ENCODE peak calls at places on chromosomes 1 and 21, in seven cellular contexts. One of them, this sample, is unnamed.
A peak's percentile ranks its signal among the peaks of the same experiment; 100 is the strongest.

GRCh38 chr1:7580923-7581753 is 190.0 kb upstream of the VAMP3 start:
- DNase-seq in nephron progenitor cell: peak; percentile 0
- DNase-seq in Calu3: no peak
- DNase-seq in T follicular helper cell: no peak
- DNase-seq in activated CD4-positive, alpha-beta T cell treated with anti-CD3 and anti-CD28 coated beads for 24 hours: no peak
- DNase-seq in astrocyte of the spinal cord: no peak
- DNase-seq in frontal cortex: no peak
- DNase-seq in this sample: peak; percentile 37

GRCh38 chr1:161721738-161722343 is 497 bp downstream of the FCRLB start:
- DNase-seq in Calu3: no peak
- DNase-seq in frontal cortex: no peak
- DNase-seq in activated CD4-positive, alpha-beta T cell treated with anti-CD3 and anti-CD28 coated beads for 24 hours: no peak
- DNase-seq in T follicular helper cell: no peak
- DNase-seq in astrocyte of the spinal cord: peak; percentile 64
- DNase-seq in nephron progenitor cell: no peak
- DNase-seq in this sample: peak; percentile 31

GRCh38 chr1:42736152-42736551 is 3.9 kb downstream of the CLDN19 start:
- DNase-seq in astrocyte of the spinal cord: no peak
- DNase-seq in T follicular helper cell: no peak
- DNase-seq in frontal cortex: no peak
- DNase-seq in Calu3: peak; percentile 58
- DNase-seq in activated CD4-positive, alpha-beta T cell treated with anti-CD3 and anti-CD28 coated beads for 24 hours: no peak
- DNase-seq in nephron progenitor cell: no peak
- DNase-seq in this sample: no peak

GRCh38 chr1:174800221-174800791 is 199.4 kb upstream of the CACYBP start:
- DNase-seq in Calu3: no peak
- DNase-seq in T follicular helper cell: no peak
- DNase-seq in activated CD4-positive, alpha-beta T cell treated with anti-CD3 and anti-CD28 coated beads for 24 hours: no peak
- DNase-seq in frontal cortex: no peak
- DNase-seq in astrocyte of the spinal cord: no peak
- DNase-seq in nephron progenitor cell: peak; percentile 11
- DNase-seq in this sample: no peak

GRCh38 chr1:226580625-226581270 is 32.2 kb downstream of the STUM start:
- DNase-seq in T follicular helper cell: no peak
- DNase-seq in activated CD4-positive, alpha-beta T cell treated with anti-CD3 and anti-CD28 coated beads for 24 hours: no peak
- DNase-seq in Calu3: no peak
- DNase-seq in nephron progenitor cell: no peak
- DNase-seq in astrocyte of the spinal cord: no peak
- DNase-seq in frontal cortex: no peak
- DNase-seq in this sample: no peak

GRCh38 chr1:213017447-213018273 is 2.0 kb upstream of the ANGEL2 start:
- DNase-seq in Calu3: no peak
- DNase-seq in nephron progenitor cell: no peak
- DNase-seq in frontal cortex: no peak
- DNase-seq in T follicular helper cell: no peak
- DNase-seq in astrocyte of the spinal cord: no peak
- DNase-seq in activated CD4-positive, alpha-beta T cell treated with anti-CD3 and anti-CD28 coated beads for 24 hours: no peak
- DNase-seq in this sample: no peak

GRCh38 chr1:14791611-14792010 is 193.1 kb downstream of the KAZN start:
- DNase-seq in frontal cortex: no peak
- DNase-seq in Calu3: no peak
- DNase-seq in nephron progenitor cell: no peak
- DNase-seq in activated CD4-positive, alpha-beta T cell treated with anti-CD3 and anti-CD28 coated beads for 24 hours: no peak
- DNase-seq in T follicular helper cell: no peak
- DNase-seq in astrocyte of the spinal cord: no peak
- DNase-seq in this sample: no peak

GRCh38 chr1:24659993-24660665 is 17.0 kb downstream of the SRRM1 start:
- DNase-seq in T follicular helper cell: no peak
- DNase-seq in astrocyte of the spinal cord: no peak
- DNase-seq in activated CD4-positive, alpha-beta T cell treated with anti-CD3 and anti-CD28 coated beads for 24 hours: no peak
- DNase-seq in frontal cortex: no peak
- DNase-seq in Calu3: no peak
- DNase-seq in nephron progenitor cell: no peak
- DNase-seq in this sample: no peak

GRCh38 chr1:119960501-119960900 is 64.2 kb upstream of the ADAM30 start:
- DNase-seq in frontal cortex: no peak
- DNase-seq in Calu3: no peak
- DNase-seq in astrocyte of the spinal cord: no peak
- DNase-seq in T follicular helper cell: no peak
- DNase-seq in nephron progenitor cell: no peak
- DNase-seq in activated CD4-positive, alpha-beta T cell treated with anti-CD3 and anti-CD28 coated beads for 24 hours: no peak
- DNase-seq in this sample: no peak

GRCh38 chr1:115182012-115182715 is 92.9 kb upstream of the TSPAN2 start:
- DNase-seq in T follicular helper cell: no peak
- DNase-seq in Calu3: no peak
- DNase-seq in activated CD4-positive, alpha-beta T cell treated with anti-CD3 and anti-CD28 coated beads for 24 hours: no peak
- DNase-seq in frontal cortex: no peak
- DNase-seq in nephron progenitor cell: no peak
- DNase-seq in astrocyte of the spinal cord: no peak
- DNase-seq in this sample: no peak

GRCh38 chr1:1778827-1779675 is 781 bp upstream of the NADK start:
- DNase-seq in T follicular helper cell: peak; percentile 74
- DNase-seq in astrocyte of the spinal cord: no peak
- DNase-seq in activated CD4-positive, alpha-beta T cell treated with anti-CD3 and anti-CD28 coated beads for 24 hours: peak; percentile 63
- DNase-seq in nephron progenitor cell: peak; percentile 70
- DNase-seq in Calu3: peak; percentile 88
- DNase-seq in frontal cortex: peak; percentile 66
- DNase-seq in this sample: peak; percentile 81

GRCh38 chr1:227921461-227922185 is 26.1 kb downstream of the WNT9A start:
- DNase-seq in Calu3: no peak
- DNase-seq in activated CD4-positive, alpha-beta T cell treated with anti-CD3 and anti-CD28 coated beads for 24 hours: no peak
- DNase-seq in T follicular helper cell: no peak
- DNase-seq in nephron progenitor cell: no peak
- DNase-seq in frontal cortex: no peak
- DNase-seq in astrocyte of the spinal cord: no peak
- DNase-seq in this sample: no peak

GRCh38 chr1:153538315-153538821 is 2.4 kb downstream of the S100A5 start:
- DNase-seq in activated CD4-positive, alpha-beta T cell treated with anti-CD3 and anti-CD28 coated beads for 24 hours: no peak
- DNase-seq in astrocyte of the spinal cord: no peak
- DNase-seq in nephron progenitor cell: no peak
- DNase-seq in Calu3: peak; percentile 72
- DNase-seq in T follicular helper cell: no peak
- DNase-seq in frontal cortex: no peak
- DNase-seq in this sample: peak; percentile 38

GRCh38 chr21:45363921-45364463 is 41.0 kb upstream of the COL18A1 start:
- DNase-seq in frontal cortex: peak; percentile 77
- DNase-seq in nephron progenitor cell: no peak
- DNase-seq in Calu3: peak; percentile 66
- DNase-seq in astrocyte of the spinal cord: peak; percentile 99
- DNase-seq in T follicular helper cell: no peak
- DNase-seq in activated CD4-positive, alpha-beta T cell treated with anti-CD3 and anti-CD28 coated beads for 24 hours: peak; percentile 19
- DNase-seq in this sample: peak; percentile 78

GRCh38 chr1:169108897-169109560 is 2.5 kb downstream of the ATP1B1 start:
- DNase-seq in T follicular helper cell: no peak
- DNase-seq in astrocyte of the spinal cord: no peak
- DNase-seq in nephron progenitor cell: no peak
- DNase-seq in frontal cortex: no peak
- DNase-seq in Calu3: peak; percentile 63
- DNase-seq in activated CD4-positive, alpha-beta T cell treated with anti-CD3 and anti-CD28 coated beads for 24 hours: no peak
- DNase-seq in this sample: peak; percentile 36

GRCh38 chr1:77655431-77655974 is 27.0 kb downstream of the ZZZ3 start:
- DNase-seq in frontal cortex: no peak
- DNase-seq in astrocyte of the spinal cord: no peak
- DNase-seq in activated CD4-positive, alpha-beta T cell treated with anti-CD3 and anti-CD28 coated beads for 24 hours: no peak
- DNase-seq in nephron progenitor cell: no peak
- DNase-seq in T follicular helper cell: no peak
- DNase-seq in Calu3: no peak
- DNase-seq in this sample: peak; percentile 50

GRCh38 chr1:243890576-243890975 is 40.5 kb upstream of the AKT3 start:
- DNase-seq in astrocyte of the spinal cord: peak; percentile 58
- DNase-seq in frontal cortex: no peak
- DNase-seq in activated CD4-positive, alpha-beta T cell treated with anti-CD3 and anti-CD28 coated beads for 24 hours: no peak
- DNase-seq in T follicular helper cell: no peak
- DNase-seq in Calu3: no peak
- DNase-seq in nephron progenitor cell: no peak
- DNase-seq in this sample: no peak